ENCODE peak calls at places on chromosomes 5 and 9, in five cellular contexts. C, Y, P, X and B are unnamed samples.

GRCh38 chr9:95103385-95104087 is 214.0 kb downstream of the FANCC start:
- DNase-seq in C (no peak), Y (no peak), P (no peak), X (no peak), B (no peak)

GRCh38 chr5:145362261-145362660 is 472.9 kb downstream of the PRELID2 start:
- DNase-seq in C (peak), Y (peak), P (peak), X (no peak), B (no peak)

GRCh38 chr9:71233646-71234045 is 112.2 kb upstream of the TRPM3 start:
- DNase-seq in C (no peak), Y (no peak), P (no peak), X (no peak), B (no peak)

GRCh38 chr5:78509884-78510769 is 138.4 kb downstream of the LHFPL2 start:
- DNase-seq in C (no peak), Y (peak), P (peak), X (no peak), B (no peak)

GRCh38 chr5:107401470-107402085 is 269.2 kb downstream of the EFNA5 start:
- DNase-seq in C (no peak), Y (no peak), P (no peak), X (no peak), B (no peak)

GRCh38 chr5:136011427-136012001 is 17.3 kb upstream of the TGFBI start:
- DNase-seq in C (peak), Y (no peak), P (peak), X (no peak), B (no peak)

GRCh38 chr5:107916731-107917725 is 246.3 kb upstream of the EFNA5 start:
- DNase-seq in C (no peak), Y (no peak), P (no peak), X (no peak), B (no peak)

GRCh38 chr9:113581865-113582697 is 118.6 kb downstream of the RGS3 start:
- DNase-seq in C (peak), Y (peak), P (peak), X (no peak), B (no peak)

GRCh38 chr9:133635098-133635497 is 1.1 kb upstream of the DBH start:
- DNase-seq in C (no peak), Y (no peak), P (no peak), X (no peak), B (no peak)
- H3K4me2 ChIP-seq in C (no peak), Y (no peak), P (no peak), X (no peak), B (no peak)

GRCh38 chr5:133052317-133053175 is 733 bp downstream of the HSPA4 start:
- DNase-seq in C (peak), Y (peak), P (peak), X (no peak), B (no peak)

GRCh38 chr5:133053463-133053862 is 1.6 kb downstream of the HSPA4 start:
- DNase-seq in C (no peak), Y (no peak), P (no peak), X (no peak), B (no peak)

GRCh38 chr5:133050500-133050899 is 1.3 kb upstream of the HSPA4 start:
- DNase-seq in C (no peak), Y (no peak), P (no peak), X (no peak), B (no peak)

GRCh38 chr5:133051117-133051546 is 681 bp upstream of the HSPA4 start:
- DNase-seq in C (no peak), Y (no peak), P (no peak), X (no peak), B (no peak)

DNA sequence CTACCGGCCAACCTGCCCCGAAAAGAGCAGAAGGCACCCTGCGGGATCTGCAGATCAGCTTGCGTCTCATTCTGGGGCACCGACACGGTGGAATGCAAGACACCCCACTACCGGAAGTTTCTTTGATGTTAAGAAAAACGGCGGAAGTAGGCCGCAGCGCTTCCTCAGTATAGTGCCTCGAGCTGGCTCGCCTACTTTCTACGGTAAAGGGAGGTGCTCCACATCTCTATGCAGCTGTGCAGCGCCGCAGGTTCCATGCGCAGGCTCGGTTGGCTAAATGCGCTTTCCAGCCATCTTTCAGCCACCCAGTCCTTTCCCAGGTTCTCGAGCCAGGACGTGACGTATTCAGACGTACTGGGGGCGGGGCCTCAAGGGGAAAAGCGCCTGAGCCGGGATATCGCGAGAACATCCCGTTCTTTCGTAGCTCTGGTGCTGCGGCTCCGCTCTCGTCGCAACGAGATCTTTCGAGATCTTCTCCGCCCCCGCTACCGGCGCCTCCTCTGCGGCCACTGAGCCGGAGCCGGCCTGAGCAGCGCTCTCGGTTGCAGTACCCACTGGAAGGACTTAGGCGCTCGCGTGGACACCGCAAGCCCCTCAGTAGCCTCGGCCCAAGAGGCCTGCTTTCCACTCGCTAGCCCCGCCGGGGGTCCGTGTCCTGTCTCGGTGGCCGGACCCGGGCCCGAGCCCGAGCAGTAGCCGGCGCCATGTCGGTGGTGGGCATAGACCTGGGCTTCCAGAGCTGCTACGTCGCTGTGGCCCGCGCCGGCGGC is at the start of gene HSPA4:
- DNase-seq in C (peak), Y (peak), P (peak), X (peak), B (peak)
- H3K14ac ChIP-seq in C (peak), Y (peak), P (peak), X (no peak), B (peak)

GRCh38 chr5:38543886-38544285 is 12.6 kb downstream of the LIFR start:
- DNase-seq in C (no peak), Y (no peak), P (no peak), X (no peak), B (no peak)
- H3K4me3 ChIP-seq in C (no peak), Y (no peak), P (no peak), X (no peak), B (no peak)

GRCh38 chr5:132772291-132773070 is 4.6 kb downstream of the SEPTIN8 start:
- DNase-seq in C (no peak), Y (no peak), P (no peak), X (no peak), B (no peak)

GRCh38 chr5:132773114-132773513 is 3.9 kb downstream of the SEPTIN8 start:
- DNase-seq in C (no peak), Y (no peak), P (no peak), X (no peak), B (no peak)

GRCh38 chr5:132770476-132771159 is 6.4 kb downstream of the SEPTIN8 start:
- DNase-seq in C (no peak), Y (no peak), P (no peak), X (no peak), B (no peak)

GRCh38 chr5:132773601-132774355 is 3.3 kb downstream of the SEPTIN8 start:
- DNase-seq in C (no peak), Y (no peak), P (no peak), X (no peak), B (no peak)

DNA sequence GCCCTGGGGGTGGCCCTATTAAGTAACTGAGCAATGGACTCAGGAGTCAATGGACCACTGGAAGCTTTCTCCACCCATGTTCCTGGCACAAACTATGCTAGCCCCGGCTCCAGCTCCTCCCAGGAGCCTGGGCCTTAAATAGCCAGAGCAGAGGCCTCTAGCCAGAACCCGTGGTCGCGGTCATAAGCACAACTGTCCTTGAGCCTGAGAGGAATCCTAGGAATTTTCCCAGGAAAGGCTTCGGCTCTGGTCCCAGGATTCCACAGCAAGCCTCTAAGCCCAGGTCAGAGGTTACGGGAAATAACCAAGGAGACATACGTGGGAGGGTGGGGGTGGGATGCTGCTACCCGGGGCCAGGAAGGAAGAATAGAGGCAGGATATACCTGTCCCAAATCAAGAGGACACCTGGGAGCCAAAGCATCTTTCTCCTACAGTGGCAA is 5.5 kb downstream of the SEPTIN8 start:
- DNase-seq in C (peak), Y (peak), P (peak), X (no peak), B (no peak)
- H3K4me2 ChIP-seq in C (no peak), Y (peak), P (no peak), X (no peak), B (no peak)

GRCh38 chr5:56910123-56910951 is 941 bp downstream of the SETD9 start:
- DNase-seq in C (no peak), Y (no peak), P (no peak), X (no peak), B (no peak)

GRCh38 chr5:56914678-56915077 is 5.3 kb downstream of the SETD9 start:
- DNase-seq in C (no peak), Y (no peak), P (no peak), X (no peak), B (no peak)

GRCh38 chr5:56909294-56910122 is at the start of gene SETD9:
- DNase-seq in C (peak), Y (peak), P (peak), X (peak), B (peak)

GRCh38 chr5:56913766-56914165 is 4.4 kb downstream of the SETD9 start:
- DNase-seq in C (no peak), Y (no peak), P (no peak), X (no peak), B (no peak)

DNA sequence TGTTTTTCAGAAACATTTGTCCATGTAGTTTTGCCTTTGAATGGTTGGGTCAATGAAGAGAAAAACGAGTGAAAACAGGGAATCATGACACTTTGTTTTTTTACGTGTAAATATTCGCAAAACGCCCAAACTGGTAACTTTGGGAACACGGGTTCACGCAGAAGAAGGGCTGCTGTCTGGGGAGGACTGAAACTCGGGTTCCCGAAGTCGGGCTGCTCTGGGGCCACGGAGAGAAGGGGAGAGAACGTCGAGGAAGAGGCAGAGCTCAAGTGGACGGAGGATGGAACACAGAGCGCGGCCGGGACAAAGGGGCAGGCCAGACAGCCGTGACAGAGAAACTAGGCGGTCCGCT is 478 bp upstream of the SETD9 start:
- DNase-seq in C (no peak), Y (no peak), P (no peak), X (peak), B (peak)
- H3K14ac ChIP-seq in C (peak), Y (peak), P (no peak), X (no peak), B (peak)

DNA sequence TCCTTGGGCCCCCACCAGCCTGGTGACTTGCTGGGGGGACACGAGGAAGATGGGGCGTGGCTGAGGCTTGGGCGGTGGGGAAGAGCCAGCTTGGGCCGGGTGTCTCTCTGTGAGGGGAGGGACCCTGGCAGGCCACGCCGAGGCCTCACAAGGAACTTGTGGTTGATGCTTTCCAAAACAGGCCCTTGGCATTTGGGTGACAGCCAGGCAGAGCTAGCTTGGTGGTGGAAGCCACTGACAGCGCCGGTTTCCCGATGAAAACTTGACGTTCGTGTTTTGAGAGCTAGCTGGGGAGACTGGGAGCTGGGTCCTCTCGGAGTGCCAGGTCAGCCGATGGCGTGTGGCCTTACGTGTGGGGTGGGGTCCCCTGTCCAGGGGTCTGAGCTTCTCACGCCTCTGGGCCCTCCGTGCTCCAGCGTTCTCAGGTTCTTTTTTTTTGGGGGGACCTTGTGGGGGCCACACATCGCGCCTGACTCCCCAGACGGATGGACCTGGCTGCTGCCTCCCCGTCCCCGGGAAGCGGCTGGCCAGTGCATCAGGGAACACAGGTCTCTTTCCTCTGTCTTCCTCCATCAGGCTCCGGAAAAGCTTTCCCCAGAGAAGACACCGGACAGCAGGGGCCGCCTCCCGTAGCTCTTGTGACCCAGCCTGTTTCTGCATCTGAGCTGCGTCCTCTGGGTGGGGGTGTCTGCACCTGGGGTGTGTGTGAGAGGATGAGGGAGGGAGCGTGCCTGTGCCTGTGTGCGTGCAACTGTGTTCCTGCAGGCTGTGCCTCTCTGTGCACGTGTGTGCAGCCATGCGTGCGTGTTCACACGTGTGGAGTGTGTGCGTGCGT is 129.3 kb upstream of the LPCAT1 start:
- DNase-seq in C (no peak), Y (no peak), P (no peak), X (no peak), B (no peak)
- H3K4me3 ChIP-seq in C (no peak), Y (no peak), P (no peak), X (peak), B (peak)